ENCODE peak calls at places on chromosomes 7 and 10, in six cellular contexts. N is GM13976, L is fibroblast of pulmonary artery, X is astrocyte of the spinal cord, P is brain microvascular endothelial cell, I is GM20000. C is an unnamed sample.

GRCh38 chr10:37734971-37735370 is 122.4 kb downstream of the ZNF248 start:
- DNase-seq in N (no peak), L (peak; percentile 2), X (no peak), P (peak; percentile 1), I (no peak), C (no peak)

GRCh38 chr7:100825760-100826545 is 1.4 kb downstream of the EPHB4 start:
- DNase-seq in N (no peak), L (peak; percentile 41), X (peak; percentile 50), P (peak; percentile 17), I (peak; percentile 38), C (no peak)

GRCh38 chr7:35037526-35038339 is 448 bp upstream of the DPY19L1 start:
- DNase-seq in N (peak; percentile 93), L (peak; percentile 95), X (peak; percentile 95), P (peak; percentile 86), I (peak; percentile 98), C (peak; percentile 74)

GRCh38 chr10:79407811-79408795 is 37.3 kb downstream of the ZCCHC24 start:
- DNase-seq in N (no peak), L (peak; percentile 91), X (peak; percentile 81), P (no peak), I (no peak), C (peak; percentile 45)

GRCh38 chr7:151984612-151985011 is 28.4 kb downstream of the GALNTL5 start:
- DNase-seq in N (no peak), L (no peak), X (no peak), P (no peak), I (no peak), C (no peak)

GRCh38 chr7:157853789-157854065 is 516.9 kb downstream of the DNAJB6 start:
- DNase-seq in N (no peak), L (no peak), X (no peak), P (no peak), I (no peak), C (no peak)

GRCh38 chr7:134071355-134072331 is 55.5 kb upstream of the LRGUK start:
- DNase-seq in N (peak; percentile 43), L (no peak), X (no peak), P (no peak), I (peak; percentile 33), C (no peak)

GRCh38 chr10:89221919-89222318 is 14.8 kb upstream of the CH25H start:
- DNase-seq in N (no peak), L (no peak), X (no peak), P (no peak), I (no peak), C (no peak)

GRCh38 chr10:119308089-119308488 is 100.7 kb downstream of the GRK5 start:
- DNase-seq in N (no peak), L (no peak), X (no peak), P (no peak), I (no peak), C (no peak)

GRCh38 chr7:26013551-26014083 is 138.4 kb upstream of the NFE2L3 start:
- DNase-seq in N (no peak), L (no peak), X (no peak), P (no peak), I (no peak), C (no peak)

GRCh38 chr10:134743-135600 is at the start of gene ZMYND11:
- DNase-seq in N (peak; percentile 87), L (peak; percentile 55), X (peak; percentile 71), P (peak; percentile 8), I (peak; percentile 93), C (no peak)

GRCh38 chr7:123864438-123864837 is 19.5 kb downstream of the HYAL4 start:
- DNase-seq in N (no peak), L (no peak), X (no peak), P (no peak), I (no peak), C (no peak)

GRCh38 chr7:25596443-25596842 is 368.2 kb upstream of the NPVF start:
- DNase-seq in N (no peak), L (no peak), X (no peak), P (no peak), I (no peak), C (no peak)

GRCh38 chr10:132663666-132664365 is 122.1 kb downstream of the NKX6-2 start:
- DNase-seq in N (no peak), L (no peak), X (no peak), P (no peak), I (no peak), C (no peak)

GRCh38 chr10:128859738-128860386 is 607.2 kb upstream of the MGMT start:
- DNase-seq in N (peak; percentile 49), L (peak; percentile 25), X (no peak), P (peak; percentile 20), I (peak; percentile 40), C (no peak)

GRCh38 chr10:13352519-13352918 is 4.4 kb upstream of the SEPHS1 start:
- DNase-seq in N (peak; percentile 75), L (no peak), X (no peak), P (no peak), I (peak; percentile 75), C (no peak)

GRCh38 chr10:12872577-12872976 is 128.9 kb downstream of the CCDC3 start:
- DNase-seq in N (no peak), L (no peak), X (no peak), P (no peak), I (no peak), C (no peak)

GRCh38 chr7:142857625-142858024 is 2.7 kb downstream of the EPHB6 start:
- DNase-seq in N (no peak), L (no peak), X (no peak), P (no peak), I (no peak), C (no peak)

GRCh38 chr7:155426543-155427410 is 31.2 kb upstream of the EN2 start:
- DNase-seq in N (no peak), L (no peak), X (no peak), P (no peak), I (no peak), C (peak; percentile 30)

GRCh38 chr7:96778263-96778662 is 68.6 kb upstream of the SEM1 start:
- DNase-seq in N (no peak), L (no peak), X (no peak), P (no peak), I (no peak), C (no peak)

GRCh38 chr10:97974108-97974507 is 56.3 kb downstream of the CRTAC1 start:
- DNase-seq in N (no peak), L (no peak), X (no peak), P (no peak), I (no peak), C (no peak)

GRCh38 chr10:43203491-43204393 is 63.1 kb downstream of the RASGEF1A start:
- DNase-seq in N (no peak), L (peak; percentile 15), X (no peak), P (no peak), I (peak; percentile 52), C (peak; percentile 54)

GRCh38 chr7:44876393-44876792 is 8.9 kb downstream of the PURB start:
- DNase-seq in N (no peak), L (no peak), X (no peak), P (no peak), I (no peak), C (no peak)

GRCh38 chr10:35470535-35470934 is 134.2 kb downstream of the CCNY start:
- DNase-seq in N (no peak), L (peak; percentile 53), X (no peak), P (peak; percentile 32), I (no peak), C (no peak)

GRCh38 chr7:73633323-73633722 is 9.0 kb upstream of the MLXIPL start:
- DNase-seq in N (no peak), L (no peak), X (no peak), P (no peak), I (no peak), C (no peak)

GRCh38 chr7:87152897-87153641 is 816 bp downstream of the DMTF1 start:
- DNase-seq in N (peak; percentile 39), L (peak; percentile 37), X (peak; percentile 32), P (no peak), I (peak; percentile 49), C (no peak)

GRCh38 chr10:97025613-97026242 is 160.0 kb downstream of the SLIT1 start:
- DNase-seq in N (peak; percentile 70), L (peak; percentile 63), X (peak; percentile 23), P (peak; percentile 29), I (peak; percentile 73), C (no peak)

DNA sequence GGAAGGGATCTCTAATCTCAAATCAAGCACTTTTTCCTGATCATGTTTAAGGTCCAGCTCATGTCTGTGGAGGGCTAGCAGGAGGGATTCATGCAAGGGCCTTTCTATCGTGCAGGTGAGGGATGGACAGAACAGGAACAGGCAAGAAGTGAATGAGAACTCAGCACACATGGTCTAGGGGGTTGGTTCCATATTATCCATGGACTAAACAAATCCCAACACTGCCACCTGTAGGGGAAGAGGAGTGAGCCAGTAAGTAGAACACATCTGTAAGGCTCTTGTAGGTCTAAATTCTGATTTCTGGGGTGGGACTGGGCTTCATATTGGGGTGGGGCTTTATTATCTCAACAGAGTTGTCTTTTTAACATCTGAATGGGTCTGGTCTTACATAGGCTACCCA is 138.0 kb upstream of the TARP start:
- DNase-seq in N (no peak), L (peak; percentile 13), X (no peak), P (peak; percentile 31), I (no peak), C (no peak)
- TF ChIP-seq CTCF in N (no peak), L (peak; percentile 27), X (peak; percentile 32), P (peak; percentile 48), I (no peak), C (peak; percentile 17)

DNA sequence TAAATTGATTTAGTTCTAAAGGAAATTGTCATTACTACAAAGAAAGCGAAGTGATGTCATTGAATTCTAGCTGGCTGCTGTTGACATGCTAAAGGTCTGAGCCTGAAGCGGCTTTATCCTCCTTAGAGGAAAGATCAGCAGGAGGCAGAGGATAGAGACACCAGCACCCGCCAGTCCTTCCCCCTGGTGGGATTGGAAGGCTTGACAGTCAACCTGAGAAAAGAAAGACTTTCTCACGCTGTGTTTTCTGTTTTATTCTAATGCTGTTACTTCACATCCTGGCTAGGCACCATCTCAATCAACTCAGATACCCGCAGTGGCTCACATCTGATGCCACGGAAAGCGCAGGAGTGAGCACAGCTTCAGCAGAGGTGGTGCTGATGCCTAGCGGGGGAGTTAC is 5.5 kb downstream of the HABP2 start:
- DNase-seq in N (no peak), L (no peak), X (no peak), P (no peak), I (no peak), C (no peak)
- TF ChIP-seq CTCF in N (no peak), L (no peak), X (no peak), P (no peak), I (no peak), C (no peak)

GRCh38 chr7:78377532-78377931 is 579.0 kb downstream of the PHTF2 start:
- DNase-seq in N (no peak), L (no peak), X (no peak), P (no peak), I (no peak), C (no peak)
- TF ChIP-seq CTCF in N (no peak), L (no peak), X (no peak), P (peak; percentile 5), I (no peak), C (no peak)

GRCh38 chr7:107071129-107071528 is 26.6 kb downstream of the PRKAR2B start:
- DNase-seq in N (no peak), L (no peak), X (no peak), P (no peak), I (no peak), C (no peak)

GRCh38 chr7:107070710-107071109 is 26.2 kb downstream of the PRKAR2B start:
- DNase-seq in N (no peak), L (no peak), X (no peak), P (no peak), I (no peak), C (no peak)

GRCh38 chr7:107069457-107069856 is 25.0 kb downstream of the PRKAR2B start:
- DNase-seq in N (no peak), L (no peak), X (no peak), P (no peak), I (no peak), C (no peak)

GRCh38 chr7:107075863-107076574 is 31.5 kb downstream of the PRKAR2B start:
- DNase-seq in N (no peak), L (no peak), X (no peak), P (no peak), I (no peak), C (no peak)

GRCh38 chr7:107072133-107072532 is 27.6 kb downstream of the PRKAR2B start:
- DNase-seq in N (no peak), L (no peak), X (no peak), P (no peak), I (no peak), C (no peak)
- TF ChIP-seq CTCF in N (no peak), L (no peak), X (no peak), P (no peak), I (no peak), C (no peak)

C was measured in CD14-positive monocyte.